ENCODE peak calls at places on chromosomes 11 and 22, in six cellular contexts. V is Peyer's patch, N is ovary, Z is thyroid gland, T is H1, P is IMR-90. X is an unnamed sample.

GRCh38 chr11:107598225-107599139 is 7.5 kb downstream of the ELMOD1 start:
- DNase-seq in N (no peak), V (no peak), Z (peak), T (no peak), P (no peak), X (peak)

GRCh38 chr11:44530413-44531115 is 34.9 kb upstream of the CD82 start:
- DNase-seq in T (no peak), N (no peak), V (no peak), Z (no peak), P (peak), X (peak)

GRCh38 chr11:76763573-76764348 is 19.4 kb upstream of the TSKU start:
- DNase-seq in P (peak), V (no peak), N (peak), T (no peak), Z (no peak), X (no peak)

GRCh38 chr22:49983148-49984042 is 22.8 kb downstream of the PIM3 start:
- DNase-seq in Z (no peak), P (no peak), T (no peak), V (no peak), N (peak), X (no peak)

GRCh38 chr11:131688056-131688693 is 317.8 kb downstream of the NTM start:
- DNase-seq in Z (peak), T (peak), P (peak), V (no peak), N (peak), X (peak)

GRCh38 chr11:84430661-84431060 is 1144.5 kb upstream of the CCDC90B start:
- DNase-seq in T (no peak), N (no peak), Z (peak), V (no peak), P (no peak), X (no peak)

GRCh38 chr11:33452806-33453205 is 195.6 kb downstream of the HIPK3 start:
- DNase-seq in Z (no peak), P (peak), V (no peak), N (no peak), T (no peak), X (no peak)

GRCh38 chr22:32080904-32081303 is 37.8 kb downstream of the SLC5A1 start:
- DNase-seq in Z (peak), V (no peak), P (peak), N (no peak), T (no peak), X (peak)

GRCh38 chr11:96256213-96256580 is 86.8 kb downstream of the MAML2 start:
- DNase-seq in N (no peak), T (no peak), P (no peak), Z (no peak), V (peak), X (no peak)

GRCh38 chr11:129853508-129854228 is 38.0 kb downstream of the TMEM45B start:
- DNase-seq in N (peak), P (peak), V (peak), T (no peak), Z (peak), X (no peak)

GRCh38 chr11:59207988-59208432 is 4.7 kb downstream of the MPEG1 start:
- DNase-seq in Z (peak), V (peak), N (peak), P (peak), T (no peak), X (peak)

GRCh38 chr22:37817705-37818311 is 5.4 kb upstream of the GALR3 start:
- DNase-seq in P (peak), T (no peak), Z (peak), N (peak), V (peak), X (peak)

GRCh38 chr11:17613428-17613962 is 66.4 kb downstream of the OTOG start:
- DNase-seq in T (no peak), N (no peak), P (no peak), Z (no peak), V (no peak), X (no peak)

GRCh38 chr11:61148016-61148640 is 13.1 kb downstream of the VPS37C start:
- DNase-seq in Z (no peak), V (no peak), T (no peak), N (no peak), P (no peak), X (peak)

GRCh38 chr11:6200975-6201374 is 2.0 kb downstream of the OR52W1 start:
- DNase-seq in V (no peak), Z (no peak), P (no peak), N (no peak), T (no peak), X (peak)

GRCh38 chr22:26822300-26822699 is 164.9 kb downstream of the MIAT start:
- DNase-seq in T (no peak), P (no peak), V (no peak), N (no peak), Z (no peak), X (no peak)

GRCh38 chr11:97683733-97684132 is 1293.9 kb downstream of the JRKL start:
- DNase-seq in P (no peak), T (peak), V (no peak), Z (no peak), N (no peak), X (peak)

GRCh38 chr11:60657880-60658279 is 41.5 kb upstream of the MS4A8 start:
- DNase-seq in V (no peak), N (no peak), Z (no peak), T (no peak), P (no peak), X (no peak)

GRCh38 chr22:47587361-47587760 is 824.9 kb downstream of the TBC1D22A start:
- DNase-seq in Z (no peak), P (no peak), N (no peak), T (no peak), V (no peak), X (no peak)

GRCh38 chr22:17628304-17629166 is at the start of gene ATP6V1E1:
- DNase-seq in Z (peak), N (peak), V (peak), T (peak), P (peak), X (peak)
- TF ChIP-seq POLR2A in Z (peak), N (peak), V (peak), T (peak), P (peak), X (peak)

GRCh38 chr11:72103754-72104167 is 664 bp upstream of the LAMTOR1 start:
- DNase-seq in P (no peak), N (no peak), Z (no peak), T (no peak), V (peak), X (no peak)

GRCh38 chr11:72100462-72100861 is 2.6 kb downstream of the LAMTOR1 start:
- DNase-seq in V (no peak), Z (no peak), P (no peak), T (no peak), N (no peak), X (peak)

GRCh38 chr11:72102631-72102945 is 509 bp downstream of the LAMTOR1 start:
- DNase-seq in V (no peak), N (no peak), P (no peak), T (no peak), Z (no peak), X (no peak)

GRCh38 chr11:72102162-72102561 is 935 bp downstream of the LAMTOR1 start:
- DNase-seq in P (no peak), N (no peak), T (no peak), Z (no peak), V (no peak), X (peak)

DNA sequence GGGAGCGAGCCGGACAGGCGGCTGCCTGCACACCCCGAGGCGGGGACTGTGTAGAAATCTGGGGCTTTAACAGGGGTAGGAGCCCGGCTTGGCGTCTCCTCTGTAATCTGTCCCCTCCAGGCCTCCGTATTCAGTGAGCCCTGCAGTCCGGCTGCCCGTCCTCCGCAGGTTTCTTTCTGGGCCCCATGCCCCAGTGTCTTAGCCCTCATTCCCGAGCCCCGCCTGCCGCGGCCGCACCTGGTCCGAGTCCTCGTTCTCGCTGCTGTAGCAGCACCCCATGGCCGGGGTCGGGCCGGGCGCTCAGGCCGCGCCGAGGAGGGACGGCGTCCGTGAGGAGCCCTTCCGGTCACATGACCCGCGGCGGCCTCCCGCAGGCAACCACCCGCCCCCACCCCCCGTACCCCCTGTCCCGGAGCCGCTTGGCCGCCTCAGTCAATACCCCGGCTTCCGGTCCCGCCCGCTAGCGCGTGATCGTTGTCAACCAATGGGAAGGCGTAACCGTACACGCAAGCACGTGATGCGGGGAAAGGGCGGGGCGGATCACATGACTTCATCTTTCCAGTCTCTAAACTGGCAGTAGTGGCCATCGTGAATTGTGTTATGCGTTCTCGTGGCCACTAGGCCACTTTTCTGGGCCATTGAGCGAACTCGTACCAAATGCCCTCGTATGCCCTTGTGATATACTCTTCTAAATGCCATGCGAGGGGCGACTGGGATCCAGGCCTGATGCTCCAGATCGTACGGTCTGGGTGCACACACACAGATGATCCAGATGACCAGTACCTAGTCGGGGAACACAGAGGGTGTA is at the start of gene LAMTOR1:
- DNase-seq in V (peak), T (peak), Z (peak), P (peak), N (peak), X (peak)
- TF ChIP-seq POLR2A in V (peak), T (peak), Z (peak), P (peak), N (peak), X (peak)

DNA sequence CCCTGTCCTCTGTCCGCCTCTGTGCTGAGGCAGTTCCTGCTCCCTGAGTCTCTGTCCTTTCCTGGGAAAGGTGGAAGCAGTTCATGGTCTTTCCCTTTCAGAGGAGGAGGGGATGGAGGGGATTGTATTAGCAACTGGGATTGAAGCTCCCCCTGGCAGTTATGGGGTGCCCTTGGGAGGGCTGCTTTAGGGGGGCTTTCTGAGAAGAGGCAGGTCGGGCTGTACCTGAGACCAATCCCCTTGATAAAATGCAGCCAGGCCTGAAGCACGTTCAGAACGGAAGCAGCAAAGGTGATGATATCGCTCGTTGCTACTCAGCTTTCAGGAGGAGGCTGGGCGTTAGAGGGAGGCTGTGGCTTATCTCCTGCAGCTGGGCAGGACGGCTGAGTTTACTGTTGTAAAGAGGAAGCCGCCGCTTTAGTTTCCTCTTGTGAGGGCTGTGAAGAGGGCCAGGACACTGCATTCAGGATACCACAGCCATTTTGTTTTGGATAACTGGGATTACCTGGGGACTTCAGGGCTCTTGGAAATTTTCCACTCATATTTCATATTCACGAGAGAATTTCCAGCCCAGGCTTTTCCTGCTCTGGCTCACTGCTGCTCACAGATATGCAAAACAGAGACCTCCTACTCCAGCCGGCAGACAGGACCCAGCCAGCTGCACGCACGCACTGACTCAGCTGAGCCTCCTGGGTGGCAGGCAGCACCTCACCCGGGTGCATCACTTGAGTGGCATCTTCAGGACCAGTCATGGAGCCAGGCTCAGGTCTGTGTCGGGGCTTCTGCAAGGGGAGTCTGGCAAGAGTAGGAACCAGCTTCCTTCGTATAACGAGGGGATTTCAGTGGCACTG is 798 bp downstream of the AMPD3 start:
- DNase-seq in T (no peak), V (peak), N (peak), P (peak), Z (peak), X (peak)
- TF ChIP-seq POLR2A in T (no peak), V (peak), N (no peak), P (peak), Z (no peak), X (peak)

GRCh38 chr11:126354631-126355323 is 709 bp upstream of the ST3GAL4 start:
- DNase-seq in N (peak), Z (no peak), T (no peak), P (no peak), V (no peak), X (peak)

GRCh38 chr11:126355324-126355925 is at the start of gene ST3GAL4:
- DNase-seq in N (peak), P (peak), V (peak), T (peak), Z (peak), X (peak)

GRCh38 chr11:126350811-126351210 is 4.7 kb upstream of the ST3GAL4 start:
- DNase-seq in T (no peak), V (no peak), N (no peak), P (no peak), Z (no peak), X (peak)

GRCh38 chr11:126352163-126352562 is 3.3 kb upstream of the ST3GAL4 start:
- DNase-seq in Z (no peak), P (no peak), N (peak), V (no peak), T (no peak), X (no peak)

GRCh38 chr11:126352934-126353801 is 2.3 kb upstream of the ST3GAL4 start:
- DNase-seq in P (peak), N (no peak), T (no peak), V (no peak), Z (no peak), X (peak)
- TF ChIP-seq POLR2A in P (no peak), N (no peak), T (no peak), V (no peak), Z (no peak), X (peak)

GRCh38 chr11:71252782-71253730 is 679 bp upstream of the SHANK2 start:
- DNase-seq in Z (peak), P (peak), V (no peak), T (no peak), N (no peak), X (no peak)

GRCh38 chr11:71251761-71252433 is 480 bp downstream of the SHANK2 start:
- DNase-seq in V (no peak), N (no peak), T (no peak), P (no peak), Z (peak), X (no peak)

GRCh38 chr11:71251159-71251721 is 1.1 kb downstream of the SHANK2 start:
- DNase-seq in T (no peak), P (no peak), N (no peak), Z (peak), V (no peak), X (no peak)

GRCh38 chr11:71253794-71254193 is 1.4 kb upstream of the SHANK2 start:
- DNase-seq in N (no peak), T (no peak), V (no peak), Z (no peak), P (no peak), X (no peak)

GRCh38 chr11:71252434-71252781 is at the start of gene SHANK2:
- DNase-seq in V (no peak), P (no peak), Z (peak), N (no peak), T (no peak), X (no peak)
- TF ChIP-seq POLR2A in V (peak), P (no peak), Z (no peak), N (no peak), T (no peak), X (no peak)

GRCh38 chr11:75339685-75340409 is 11.6 kb downstream of the ARRB1 start:
- DNase-seq in P (no peak), V (no peak), T (no peak), Z (no peak), N (no peak), X (peak)

GRCh38 chr11:75334402-75334891 is 17.0 kb downstream of the ARRB1 start:
- DNase-seq in N (no peak), Z (no peak), P (no peak), T (no peak), V (no peak), X (peak)

GRCh38 chr11:75338516-75339218 is 12.8 kb downstream of the ARRB1 start:
- DNase-seq in P (peak), V (no peak), N (no peak), Z (no peak), T (no peak), X (peak)

GRCh38 chr11:75334976-75335375 is 16.5 kb downstream of the ARRB1 start:
- DNase-seq in P (no peak), Z (no peak), T (no peak), V (no peak), N (no peak), X (no peak)

DNA sequence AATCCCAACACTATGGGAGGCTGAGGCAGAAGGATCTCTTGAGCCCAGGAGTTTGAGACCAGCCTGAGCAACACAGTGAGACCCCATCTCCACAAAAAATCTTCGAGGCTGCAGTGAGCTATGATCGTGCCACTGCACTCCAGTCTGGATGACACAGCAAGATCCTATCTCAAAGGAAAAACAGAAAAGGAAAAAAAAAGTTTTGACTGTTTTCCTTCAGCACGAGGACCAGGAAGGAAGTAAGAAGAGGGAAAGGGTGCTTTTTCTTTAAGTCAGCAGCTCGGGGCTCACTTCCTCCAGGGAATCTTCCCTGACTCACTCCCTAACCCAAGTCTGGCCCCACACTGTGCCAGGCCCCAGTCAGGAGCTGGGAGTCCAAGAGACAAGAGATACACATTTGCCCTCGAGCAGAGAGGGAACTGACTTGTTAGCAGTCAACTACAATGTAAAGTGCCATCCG is 14.2 kb downstream of the ARRB1 start:
- DNase-seq in T (no peak), Z (no peak), N (no peak), P (peak), V (no peak), X (peak)
- TF ChIP-seq POLR2A in T (no peak), Z (no peak), N (no peak), P (no peak), V (no peak), X (no peak)

GRCh38 chr11:68120212-68121066 is 749 bp downstream of the CHKA start:
- DNase-seq in Z (peak), P (peak), V (peak), N (peak), T (no peak), X (peak)
- TF ChIP-seq POLR2A in Z (no peak), P (no peak), V (no peak), N (no peak), T (no peak), X (no peak)

GRCh38 chr11:46826310-46827044 is 19.6 kb downstream of the CKAP5 start:
- DNase-seq in P (peak), N (peak), V (peak), Z (peak), T (no peak), X (peak)
- TF ChIP-seq POLR2A in P (no peak), N (no peak), V (no peak), Z (no peak), T (no peak), X (no peak)